ENCODE peak calls at places on chromosomes 4 and X, in ten cellular contexts. One of them, this sample, is unnamed.
A peak's percentile ranks its signal among the peaks of the same experiment; 100 is the strongest.

GRCh38 chr4:184653650-184654049 is 4.1 kb downstream of the PRIMPOL start:
- DNase-seq in HFFc6: peak; percentile 72
- DNase-seq in spleen: no peak
- DNase-seq in CD4-positive, alpha-beta T cell: no peak
- DNase-seq in endothelial cell: no peak
- DNase-seq in OCI-LY7: no peak
- DNase-seq in neural crest cell: no peak
- DNase-seq in progenitor cell of endocrine pancreas: no peak
- DNase-seq in GM23338: peak; percentile 45
- DNase-seq in mesothelial cell of epicardium: no peak
- DNase-seq in this sample: peak; percentile 47

GRCh38 chrX:15269120-15269519 is 763 bp downstream of the ASB9 start:
- DNase-seq in HFFc6: no peak
- DNase-seq in spleen: no peak
- DNase-seq in CD4-positive, alpha-beta T cell: no peak
- DNase-seq in endothelial cell: no peak
- DNase-seq in OCI-LY7: no peak
- DNase-seq in neural crest cell: no peak
- DNase-seq in progenitor cell of endocrine pancreas: no peak
- DNase-seq in GM23338: no peak
- DNase-seq in mesothelial cell of epicardium: no peak
- DNase-seq in this sample: no peak

GRCh38 chr4:26482508-26483462 is 7.5 kb downstream of the CCKAR start:
- DNase-seq in HFFc6: no peak
- DNase-seq in spleen: no peak
- DNase-seq in CD4-positive, alpha-beta T cell: no peak
- DNase-seq in endothelial cell: no peak
- DNase-seq in OCI-LY7: no peak
- DNase-seq in neural crest cell: no peak
- DNase-seq in progenitor cell of endocrine pancreas: no peak
- DNase-seq in GM23338: no peak
- DNase-seq in mesothelial cell of epicardium: no peak
- DNase-seq in this sample: no peak

GRCh38 chr4:83214079-83214478 is 70.5 kb downstream of the COQ2 start:
- DNase-seq in HFFc6: no peak
- DNase-seq in spleen: no peak
- DNase-seq in CD4-positive, alpha-beta T cell: no peak
- DNase-seq in endothelial cell: no peak
- DNase-seq in OCI-LY7: no peak
- DNase-seq in neural crest cell: no peak
- DNase-seq in progenitor cell of endocrine pancreas: no peak
- DNase-seq in GM23338: no peak
- DNase-seq in mesothelial cell of epicardium: no peak
- DNase-seq in this sample: no peak

GRCh38 chr4:6134612-6135220 is 65.6 kb downstream of the JAKMIP1 start:
- DNase-seq in HFFc6: no peak
- DNase-seq in spleen: peak; percentile 73
- DNase-seq in CD4-positive, alpha-beta T cell: peak; percentile 16
- DNase-seq in endothelial cell: no peak
- DNase-seq in OCI-LY7: peak; percentile 47
- DNase-seq in neural crest cell: no peak
- DNase-seq in progenitor cell of endocrine pancreas: no peak
- DNase-seq in GM23338: peak; percentile 11
- DNase-seq in mesothelial cell of epicardium: no peak
- DNase-seq in this sample: no peak

GRCh38 chr4:54658321-54659093 is 750 bp downstream of the KIT start:
- DNase-seq in HFFc6: peak; percentile 36
- DNase-seq in spleen: peak; percentile 81
- DNase-seq in CD4-positive, alpha-beta T cell: no peak
- DNase-seq in endothelial cell: peak; percentile 65
- DNase-seq in OCI-LY7: no peak
- DNase-seq in neural crest cell: peak; percentile 51
- DNase-seq in progenitor cell of endocrine pancreas: peak; percentile 51
- DNase-seq in GM23338: peak; percentile 65
- DNase-seq in mesothelial cell of epicardium: peak; percentile 37
- DNase-seq in this sample: peak; percentile 34

GRCh38 chr4:134518574-134519217 is 317.1 kb upstream of the PABPC4L start:
- DNase-seq in HFFc6: no peak
- DNase-seq in spleen: no peak
- DNase-seq in CD4-positive, alpha-beta T cell: no peak
- DNase-seq in endothelial cell: no peak
- DNase-seq in OCI-LY7: no peak
- DNase-seq in neural crest cell: no peak
- DNase-seq in progenitor cell of endocrine pancreas: no peak
- DNase-seq in GM23338: peak; percentile 19
- DNase-seq in mesothelial cell of epicardium: no peak
- DNase-seq in this sample: no peak

GRCh38 chr4:26248647-26249046 is 72.2 kb upstream of the RBPJ start:
- DNase-seq in HFFc6: no peak
- DNase-seq in spleen: no peak
- DNase-seq in CD4-positive, alpha-beta T cell: no peak
- DNase-seq in endothelial cell: no peak
- DNase-seq in OCI-LY7: no peak
- DNase-seq in neural crest cell: no peak
- DNase-seq in progenitor cell of endocrine pancreas: no peak
- DNase-seq in GM23338: no peak
- DNase-seq in mesothelial cell of epicardium: no peak
- DNase-seq in this sample: peak; percentile 71

GRCh38 chrX:138775501-138775900 is 64.0 kb upstream of the FGF13 start:
- DNase-seq in HFFc6: peak; percentile 13
- DNase-seq in spleen: no peak
- DNase-seq in CD4-positive, alpha-beta T cell: no peak
- DNase-seq in endothelial cell: no peak
- DNase-seq in OCI-LY7: peak; percentile 7
- DNase-seq in neural crest cell: no peak
- DNase-seq in progenitor cell of endocrine pancreas: no peak
- DNase-seq in GM23338: peak; percentile 37
- DNase-seq in mesothelial cell of epicardium: no peak
- DNase-seq in this sample: peak; percentile 25

GRCh38 chrX:107206697-107207065 is 270 bp downstream of the DNAAF6 start:
- DNase-seq in HFFc6: no peak
- DNase-seq in spleen: no peak
- DNase-seq in CD4-positive, alpha-beta T cell: no peak
- DNase-seq in endothelial cell: no peak
- DNase-seq in OCI-LY7: no peak
- DNase-seq in neural crest cell: no peak
- DNase-seq in progenitor cell of endocrine pancreas: no peak
- DNase-seq in GM23338: no peak
- DNase-seq in mesothelial cell of epicardium: no peak
- DNase-seq in this sample: no peak

GRCh38 chrX:130186645-130187044 is 14.9 kb downstream of the RAB33A start:
- DNase-seq in HFFc6: no peak
- DNase-seq in spleen: no peak
- DNase-seq in CD4-positive, alpha-beta T cell: no peak
- DNase-seq in endothelial cell: no peak
- DNase-seq in OCI-LY7: no peak
- DNase-seq in neural crest cell: no peak
- DNase-seq in progenitor cell of endocrine pancreas: no peak
- DNase-seq in GM23338: no peak
- DNase-seq in mesothelial cell of epicardium: no peak
- DNase-seq in this sample: no peak

GRCh38 chrX:16666541-16666940 is 16.6 kb downstream of the S100G start:
- DNase-seq in HFFc6: peak; percentile 29
- DNase-seq in spleen: no peak
- DNase-seq in CD4-positive, alpha-beta T cell: no peak
- DNase-seq in endothelial cell: no peak
- DNase-seq in OCI-LY7: no peak
- DNase-seq in neural crest cell: no peak
- DNase-seq in progenitor cell of endocrine pancreas: no peak
- DNase-seq in GM23338: no peak
- DNase-seq in mesothelial cell of epicardium: no peak
- DNase-seq in this sample: no peak

GRCh38 chr4:10173039-10173753 is 56.6 kb upstream of the WDR1 start:
- DNase-seq in HFFc6: peak; percentile 92
- DNase-seq in spleen: no peak
- DNase-seq in CD4-positive, alpha-beta T cell: no peak
- DNase-seq in endothelial cell: no peak
- DNase-seq in OCI-LY7: no peak
- DNase-seq in neural crest cell: no peak
- DNase-seq in progenitor cell of endocrine pancreas: no peak
- DNase-seq in GM23338: no peak
- DNase-seq in mesothelial cell of epicardium: no peak
- DNase-seq in this sample: peak; percentile 86

GRCh38 chr4:122894802-122895201 is 27.6 kb downstream of the NUDT6 start:
- DNase-seq in HFFc6: no peak
- DNase-seq in spleen: no peak
- DNase-seq in CD4-positive, alpha-beta T cell: no peak
- DNase-seq in endothelial cell: no peak
- DNase-seq in OCI-LY7: no peak
- DNase-seq in neural crest cell: no peak
- DNase-seq in progenitor cell of endocrine pancreas: no peak
- DNase-seq in GM23338: no peak
- DNase-seq in mesothelial cell of epicardium: no peak
- DNase-seq in this sample: no peak

GRCh38 chrX:47030339-47030738 is 47.9 kb upstream of the RGN start:
- DNase-seq in HFFc6: peak; percentile 47
- DNase-seq in spleen: no peak
- DNase-seq in CD4-positive, alpha-beta T cell: no peak
- DNase-seq in endothelial cell: peak; percentile 18
- DNase-seq in OCI-LY7: peak; percentile 73
- DNase-seq in neural crest cell: peak; percentile 41
- DNase-seq in progenitor cell of endocrine pancreas: no peak
- DNase-seq in GM23338: peak; percentile 80
- DNase-seq in mesothelial cell of epicardium: no peak
- DNase-seq in this sample: peak; percentile 77
- TF ChIP-seq CTCF in HFFc6: peak; percentile 78
- TF ChIP-seq CTCF in spleen: peak; percentile 58
- TF ChIP-seq CTCF in CD4-positive, alpha-beta T cell: peak; percentile 65
- TF ChIP-seq CTCF in endothelial cell: peak; percentile 37
- TF ChIP-seq CTCF in OCI-LY7: peak; percentile 82
- TF ChIP-seq CTCF in neural crest cell: peak; percentile 73
- TF ChIP-seq CTCF in progenitor cell of endocrine pancreas: peak; percentile 66
- TF ChIP-seq CTCF in GM23338: peak; percentile 54
- TF ChIP-seq CTCF in mesothelial cell of epicardium: peak; percentile 59
- TF ChIP-seq CTCF in this sample: peak; percentile 29

DNA sequence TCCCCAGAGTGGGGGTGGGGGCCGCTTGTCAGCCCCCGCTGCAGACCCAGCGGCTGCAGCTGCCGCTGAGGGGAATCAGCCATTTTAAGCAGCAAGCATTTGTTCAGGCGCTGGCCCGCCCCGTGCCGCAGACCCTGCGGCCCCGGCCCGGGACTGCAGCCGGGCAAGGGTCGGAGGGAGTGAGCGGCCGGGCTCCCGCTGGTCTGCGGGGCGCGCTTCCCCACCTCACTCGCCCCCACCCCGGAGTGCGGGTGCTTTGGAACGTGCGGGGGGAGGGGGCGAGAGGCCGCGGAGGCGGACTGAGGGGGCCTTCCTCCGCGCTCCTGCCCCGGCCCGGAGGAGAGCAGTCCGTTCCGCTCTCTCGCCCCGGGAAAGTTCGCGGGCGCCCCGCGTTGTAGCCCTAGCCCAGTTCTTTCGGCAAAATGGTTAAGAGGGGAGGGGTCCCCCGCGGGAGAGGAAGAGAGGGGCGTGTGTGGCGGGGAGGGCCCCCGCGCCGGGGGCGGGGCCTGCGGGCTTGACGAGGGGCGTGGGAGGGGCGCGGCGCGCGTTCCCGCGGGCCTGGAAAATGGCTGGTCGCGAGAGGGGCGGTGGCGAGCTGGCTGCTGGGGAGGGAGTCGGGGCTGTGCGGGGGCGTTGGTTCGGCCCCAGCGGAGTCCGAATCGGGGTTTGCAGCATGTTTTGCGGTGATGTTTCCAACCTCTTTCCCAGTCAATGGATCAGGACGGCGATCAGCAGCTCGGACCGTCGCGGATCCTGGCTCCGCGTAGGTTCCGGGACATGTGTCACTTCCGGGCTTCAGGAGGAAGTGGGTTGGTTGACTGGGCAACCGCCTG is 914 bp downstream of the ING2 start:
- DNase-seq in HFFc6: peak; percentile 83
- DNase-seq in spleen: peak; percentile 97
- DNase-seq in CD4-positive, alpha-beta T cell: peak; percentile 82
- DNase-seq in endothelial cell: peak; percentile 83
- DNase-seq in OCI-LY7: peak; percentile 86
- DNase-seq in neural crest cell: peak; percentile 79
- DNase-seq in progenitor cell of endocrine pancreas: peak; percentile 70
- DNase-seq in GM23338: peak; percentile 96
- DNase-seq in mesothelial cell of epicardium: peak; percentile 75
- DNase-seq in this sample: peak; percentile 88
- TF ChIP-seq CTCF in HFFc6: peak; percentile 33
- TF ChIP-seq CTCF in spleen: peak; percentile 3
- TF ChIP-seq CTCF in CD4-positive, alpha-beta T cell: no peak
- TF ChIP-seq CTCF in endothelial cell: no peak
- TF ChIP-seq CTCF in OCI-LY7: no peak
- TF ChIP-seq CTCF in neural crest cell: peak; percentile 9
- TF ChIP-seq CTCF in progenitor cell of endocrine pancreas: no peak
- TF ChIP-seq CTCF in GM23338: no peak
- TF ChIP-seq CTCF in mesothelial cell of epicardium: no peak
- TF ChIP-seq CTCF in this sample: no peak

GRCh38 chr4:7655549-7656243 is 221.0 kb upstream of the PSAPL1 start:
- DNase-seq in HFFc6: no peak
- DNase-seq in spleen: peak; percentile 58
- DNase-seq in CD4-positive, alpha-beta T cell: no peak
- DNase-seq in endothelial cell: no peak
- DNase-seq in OCI-LY7: no peak
- DNase-seq in neural crest cell: no peak
- DNase-seq in progenitor cell of endocrine pancreas: no peak
- DNase-seq in GM23338: no peak
- DNase-seq in mesothelial cell of epicardium: no peak
- DNase-seq in this sample: no peak
- TF ChIP-seq CTCF in HFFc6: no peak
- TF ChIP-seq CTCF in spleen: no peak
- TF ChIP-seq CTCF in CD4-positive, alpha-beta T cell: no peak
- TF ChIP-seq CTCF in endothelial cell: no peak
- TF ChIP-seq CTCF in OCI-LY7: no peak
- TF ChIP-seq CTCF in neural crest cell: no peak
- TF ChIP-seq CTCF in progenitor cell of endocrine pancreas: no peak
- TF ChIP-seq CTCF in GM23338: no peak
- TF ChIP-seq CTCF in mesothelial cell of epicardium: no peak
- TF ChIP-seq CTCF in this sample: no peak

DNA sequence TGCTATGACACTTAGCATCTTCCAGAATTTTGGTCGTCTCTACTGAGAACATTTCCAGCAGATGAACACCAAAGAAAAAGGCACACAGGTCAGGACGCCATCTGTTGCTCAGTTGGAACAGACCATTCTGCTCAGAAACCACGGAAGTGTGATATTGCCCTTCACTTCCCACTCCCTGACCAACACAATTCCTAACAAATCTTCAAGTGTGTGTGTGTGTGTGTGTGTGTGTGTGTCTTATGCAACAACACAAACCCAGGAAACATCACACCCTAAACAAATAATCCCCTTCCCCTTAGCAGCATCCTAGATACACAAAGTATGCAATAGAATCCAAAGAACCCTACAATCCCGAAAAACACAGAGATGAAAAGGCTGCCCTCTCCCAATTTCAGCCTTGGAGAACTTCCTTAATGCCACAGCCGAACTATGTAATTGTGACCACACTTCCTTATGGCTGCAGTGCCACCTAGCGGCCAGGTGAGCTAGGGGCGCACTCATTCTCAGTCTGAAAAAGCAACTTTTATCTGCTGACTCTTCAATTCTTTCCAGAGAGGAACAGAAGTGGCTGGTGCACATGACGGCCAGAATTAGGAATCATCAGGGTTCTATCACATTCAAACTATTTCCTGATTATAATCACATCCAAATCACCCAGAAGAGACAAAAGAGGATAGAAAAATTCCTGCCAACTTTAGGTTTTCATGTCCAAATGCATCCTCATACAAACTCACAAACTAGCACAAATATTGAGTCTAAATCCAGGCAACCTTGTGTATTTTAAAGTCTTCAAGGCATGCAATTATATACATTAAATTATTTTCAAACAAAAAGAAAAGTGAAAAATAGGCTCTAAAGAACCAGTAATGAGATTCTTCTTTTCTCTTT is 165.0 kb downstream of the DHX15 start:
- DNase-seq in HFFc6: peak; percentile 48
- DNase-seq in spleen: peak; percentile 82
- DNase-seq in CD4-positive, alpha-beta T cell: peak; percentile 40
- DNase-seq in endothelial cell: peak; percentile 82
- DNase-seq in OCI-LY7: peak; percentile 73
- DNase-seq in neural crest cell: peak; percentile 84
- DNase-seq in progenitor cell of endocrine pancreas: peak; percentile 68
- DNase-seq in GM23338: peak; percentile 93
- DNase-seq in mesothelial cell of epicardium: peak; percentile 63
- DNase-seq in this sample: peak; percentile 80
- TF ChIP-seq CTCF in HFFc6: peak; percentile 96
- TF ChIP-seq CTCF in spleen: peak; percentile 87
- TF ChIP-seq CTCF in CD4-positive, alpha-beta T cell: peak; percentile 96
- TF ChIP-seq CTCF in endothelial cell: peak; percentile 96
- TF ChIP-seq CTCF in OCI-LY7: peak; percentile 97
- TF ChIP-seq CTCF in neural crest cell: peak; percentile 99
- TF ChIP-seq CTCF in progenitor cell of endocrine pancreas: peak; percentile 98
- TF ChIP-seq CTCF in GM23338: peak; percentile 99
- TF ChIP-seq CTCF in mesothelial cell of epicardium: peak; percentile 91
- TF ChIP-seq CTCF in this sample: peak; percentile 93